ENCODE peak calls at places on chromosomes 11 and 22, in ten cellular contexts. B, Y, S, Z, M, W, V, R, A and L are unnamed samples. For H3K4me1 and H3K27me3, the result is how much of the 10 kb centered on the place peaks cover.

GRCh38 chr11:58058276-58059010 is 27.7 kb downstream of the OR6Q1 start:
- DNase-seq in R (no peak), Y (no peak), S (peak), W (no peak), A (peak), B (no peak), Z (no peak), M (peak), V (peak), L (no peak)

GRCh38 chr11:26621147-26621546 is 49.1 kb upstream of the MUC15 start:
- DNase-seq in S (no peak), W (peak), V (no peak), R (no peak), Z (peak), A (no peak), M (no peak), B (peak), Y (no peak), L (no peak)

GRCh38 chr11:105211806-105212531 is 72.4 kb upstream of the CARD18 start:
- DNase-seq in V (no peak), S (no peak), W (peak), Y (no peak), A (no peak), R (no peak), M (no peak), Z (peak), B (peak), L (no peak)

GRCh38 chr11:57482782-57483569 is 22.6 kb downstream of the RTN4RL2 start:
- DNase-seq in A (no peak), V (peak), W (no peak), Y (no peak), S (no peak), B (peak), M (peak), Z (peak), R (no peak), L (no peak)

GRCh38 chr22:49332691-49333090 is 495.0 kb downstream of the BRD1 start:
- DNase-seq in V (peak), R (no peak), B (no peak), Z (no peak), M (peak), Y (no peak), W (no peak), S (no peak), A (no peak), L (no peak)

GRCh38 chr11:79461144-79461543 is 20.3 kb upstream of the TENM4 start:
- DNase-seq in M (no peak), A (no peak), Z (peak), S (no peak), R (no peak), Y (no peak), B (peak), V (peak), W (peak), L (no peak)

GRCh38 chr11:98601181-98601773 is 419.5 kb upstream of the CNTN5 start:
- DNase-seq in B (no peak), R (peak), V (no peak), M (no peak), Y (no peak), S (no peak), W (no peak), Z (no peak), A (no peak), L (no peak)

GRCh38 chr11:68714047-68714856 is 29.9 kb downstream of the GAL start:
- DNase-seq in V (no peak), B (no peak), R (no peak), W (no peak), Z (no peak), Y (no peak), M (no peak), S (no peak), A (no peak), L (no peak)

GRCh38 chr11:16809901-16810668 is 71.6 kb downstream of the C11orf58 start:
- DNase-seq in B (peak), W (peak), V (no peak), S (peak), Y (peak), A (peak), Z (peak), R (peak), M (no peak), L (no peak)

GRCh38 chr11:76327756-76328388 is 53.1 kb downstream of the THAP12 start:
- DNase-seq in S (no peak), B (no peak), Y (no peak), Z (no peak), V (no peak), A (peak), W (no peak), R (no peak), M (no peak), L (no peak)

GRCh38 chr11:123286255-123286654 is 91.2 kb upstream of the CLMP start:
- DNase-seq in Y (no peak), A (no peak), S (no peak), Z (no peak), B (no peak), M (no peak), V (no peak), W (no peak), R (no peak), L (no peak)

GRCh38 chr11:91660036-91660435 is 564.6 kb upstream of the FAT3 start:
- DNase-seq in R (no peak), A (no peak), B (no peak), Z (no peak), W (no peak), V (no peak), Y (no peak), S (no peak), M (no peak), L (no peak)

GRCh38 chr11:9005087-9005486 is 1.3 kb upstream of the NRIP3 start:
- DNase-seq in S (no peak), B (no peak), Z (no peak), M (no peak), W (no peak), V (no peak), R (no peak), A (no peak), Y (no peak), L (no peak)

GRCh38 chr22:40345271-40345670 is 1.0 kb upstream of the ADSL start:
- DNase-seq in A (no peak), Z (peak), W (peak), V (no peak), B (peak), Y (no peak), M (no peak), R (no peak), S (no peak), L (no peak)

GRCh38 chr11:76096552-76096951 is 109.8 kb downstream of the WNT11 start:
- DNase-seq in V (no peak), W (no peak), M (no peak), B (no peak), Z (no peak), S (no peak), A (no peak), R (no peak), Y (no peak), L (no peak)

GRCh38 chr22:21041937-21042336 is 3.8 kb upstream of the LRRC74B start:
- DNase-seq in M (no peak), B (no peak), Y (no peak), W (peak), R (no peak), V (no peak), S (no peak), Z (peak), A (no peak), L (no peak)

GRCh38 chr11:103035656-103036434 is 56.1 kb downstream of the DCUN1D5 start:
- DNase-seq in W (peak), B (peak), A (no peak), R (no peak), S (no peak), V (peak), M (no peak), Z (peak), Y (peak), L (no peak)

GRCh38 chr22:38086942-38087341 is 3.0 kb upstream of the SLC16A8 start:
- DNase-seq in M (no peak), Z (no peak), A (no peak), W (no peak), V (no peak), Y (no peak), B (no peak), S (no peak), R (no peak), L (no peak)

GRCh38 chr11:86192858-86193257 is 51.7 kb upstream of the EED start:
- DNase-seq in Z (no peak), R (no peak), S (no peak), M (no peak), W (no peak), B (no peak), V (no peak), A (no peak), Y (no peak), L (no peak)

GRCh38 chr11:25961539-25961938 is 370.4 kb upstream of the ANO3 start:
- DNase-seq in R (no peak), M (no peak), Z (no peak), W (no peak), B (no peak), Y (no peak), V (no peak), A (no peak), S (no peak), L (no peak)

GRCh38 chr11:121459413-121460041 is 6.8 kb upstream of the SORL1-AS1 start:
- DNase-seq in V (no peak), A (no peak), Z (no peak), R (no peak), B (no peak), W (no peak), S (no peak), Y (no peak), M (no peak), L (no peak)

GRCh38 chr11:72239296-72239848 is 4.6 kb downstream of the PHOX2A start:
- DNase-seq in Z (peak), Y (no peak), M (no peak), S (peak), V (peak), W (peak), A (peak), R (peak), B (peak), L (peak)

GRCh38 chr22:50171319-50171964 is 911 bp downstream of the PANX2 start:
- DNase-seq in R (no peak), V (no peak), Z (no peak), B (peak), Y (no peak), S (peak), M (no peak), A (peak), W (no peak), L (no peak)

GRCh38 chr22:30574095-30574981 is at the start of gene GAL3ST1:
- DNase-seq in R (no peak), S (peak), M (peak), B (no peak), W (no peak), Z (no peak), A (no peak), Y (no peak), V (peak), L (no peak)

GRCh38 chr22:48434156-48434867 is 1393.4 kb downstream of the BRD1 start:
- DNase-seq in Y (no peak), S (no peak), V (no peak), B (no peak), Z (no peak), M (no peak), A (no peak), W (no peak), R (peak), L (no peak)

GRCh38 chr11:129326921-129327320 is 48.7 kb upstream of the BARX2 start:
- DNase-seq in R (no peak), S (no peak), Z (no peak), Y (no peak), B (no peak), V (no peak), W (no peak), A (no peak), M (no peak), L (no peak)

GRCh38 chr11:124879229-124879998 is 14.2 kb downstream of the ROBO3 start:
- DNase-seq in W (no peak), R (peak), V (no peak), M (no peak), Z (no peak), S (no peak), A (no peak), B (no peak), Y (no peak), L (no peak)

GRCh38 chr22:41915035-41915782 is at the start of gene SHISA8:
- DNase-seq in Z (peak), W (peak), V (peak), S (peak), R (no peak), A (peak), B (peak), Y (no peak), M (peak), L (peak)

GRCh38 chr11:68116126-68116525 is 5.1 kb downstream of the CHKA start:
- DNase-seq in M (no peak), Z (no peak), R (peak), V (no peak), S (no peak), B (no peak), A (no peak), W (no peak), Y (no peak), L (no peak)

GRCh38 chr11:106670069-106670468 is 348.2 kb downstream of the GUCY1A2 start:
- DNase-seq in V (no peak), M (no peak), S (no peak), R (no peak), W (peak), B (no peak), A (no peak), Y (no peak), Z (peak), L (no peak)

GRCh38 chr11:69443138-69443967 is 38.1 kb upstream of the LINC01488 start:
- DNase-seq in Y (peak), R (peak), V (peak), Z (peak), A (peak), S (peak), M (peak), B (peak), W (peak), L (peak)

GRCh38 chr11:64250406-64250874 is 890 bp upstream of the PLCB3 start:
- DNase-seq in A (no peak), V (no peak), W (no peak), R (no peak), S (no peak), M (no peak), B (no peak), Y (no peak), Z (no peak), L (no peak)

GRCh38 chr11:95922536-95923440 is 1.1 kb downstream of the MTMR2 start:
- DNase-seq in A (no peak), B (peak), V (no peak), Z (no peak), S (no peak), Y (no peak), R (no peak), M (no peak), W (no peak), L (no peak)

GRCh38 chr11:105393326-105393725 is 216.5 kb upstream of the GRIA4 start:
- DNase-seq in R (no peak), B (no peak), A (no peak), Y (no peak), S (no peak), W (no peak), V (no peak), Z (no peak), M (no peak), L (no peak)

GRCh38 chr11:36376888-36377758 is 81.0 kb downstream of the PRR5L start:
- DNase-seq in V (peak), Z (peak), W (peak), M (peak), B (peak), S (no peak), A (peak), Y (no peak), R (peak), L (peak)

GRCh38 chr11:62392944-62393628 is 25.7 kb upstream of the SCGB1A1 start:
- DNase-seq in Z (no peak), A (no peak), W (no peak), V (no peak), M (no peak), Y (peak), S (no peak), B (no peak), R (no peak), L (no peak)

GRCh38 chr22:38034278-38034882 is 22.8 kb upstream of the PICK1 start:
- DNase-seq in Y (peak), B (peak), M (peak), W (peak), V (peak), S (peak), R (peak), A (peak), Z (peak), L (peak)

GRCh38 chr22:22891139-22891621 is 3.6 kb downstream of the IGLL5 start:
- DNase-seq in A (no peak), W (no peak), Y (no peak), V (no peak), Z (no peak), B (no peak), M (no peak), R (no peak), S (no peak), L (no peak)

GRCh38 chr22:22887621-22888503 is at the start of gene IGLL5:
- DNase-seq in B (no peak), Z (no peak), V (peak), M (no peak), W (no peak), S (no peak), Y (no peak), R (no peak), A (no peak), L (no peak)

GRCh38 chr22:22886546-22886945 is 1.1 kb upstream of the IGLL5 start:
- DNase-seq in M (no peak), W (no peak), B (no peak), V (peak), Y (no peak), Z (no peak), R (no peak), A (no peak), S (no peak), L (no peak)

GRCh38 chr22:22890085-22890484 is 2.5 kb downstream of the IGLL5 start:
- DNase-seq in R (no peak), B (no peak), A (no peak), W (no peak), M (no peak), S (no peak), Y (no peak), V (no peak), Z (no peak), L (no peak)

DNA sequence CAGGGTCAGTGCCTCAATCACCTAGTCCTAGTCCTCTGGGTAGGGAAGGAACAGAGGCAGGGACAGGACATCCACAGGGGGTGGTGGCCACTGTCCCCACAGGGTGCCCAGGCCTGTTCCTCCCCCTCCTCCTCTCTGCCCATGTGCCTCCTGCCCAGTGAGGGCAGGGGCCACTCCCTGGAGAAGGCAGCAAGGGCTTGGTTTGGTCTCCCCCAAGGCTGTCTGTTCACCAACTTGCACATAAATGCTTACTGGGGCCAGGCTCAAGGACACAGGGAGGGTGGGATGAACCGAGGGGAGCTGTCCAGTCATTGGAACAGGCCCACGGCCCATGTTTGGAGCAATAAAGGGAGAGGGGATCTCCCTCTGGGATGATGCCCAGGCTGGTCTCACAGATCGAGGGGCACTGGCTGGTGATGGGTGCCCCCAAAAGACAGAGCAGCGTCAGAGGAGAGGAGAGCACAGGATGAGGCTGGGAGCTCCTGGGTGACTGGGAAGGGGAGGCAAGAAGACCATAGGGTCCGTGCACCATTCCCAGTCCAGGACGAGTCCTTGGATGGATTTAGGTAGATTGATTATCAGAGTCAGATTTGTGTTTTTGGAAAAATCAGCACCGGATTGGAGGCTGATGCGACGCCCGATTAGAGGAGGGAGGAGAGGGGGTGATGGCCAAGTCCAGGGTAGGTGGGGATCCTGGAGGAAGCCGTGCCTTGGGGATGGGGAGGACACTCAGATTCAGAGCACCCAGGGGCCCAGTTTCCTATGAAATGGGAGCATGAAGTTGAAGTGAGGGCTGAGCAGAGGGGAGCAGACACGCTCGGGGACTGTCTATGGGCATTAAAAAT is 1.1 kb downstream of the IGLL5 start:
- DNase-seq in B (no peak), V (peak), Y (no peak), W (no peak), R (no peak), Z (no peak), A (no peak), M (no peak), S (no peak), L (no peak)
- H3K4me3 ChIP-seq in B (no peak), V (no peak), Y (no peak), W (no peak), R (no peak), Z (no peak), A (no peak), M (no peak), S (no peak), L (no peak)

GRCh38 chr11:117488996-117489952 is 161.6 kb downstream of the CEP164 start:
- DNase-seq in V (no peak), Y (no peak), B (no peak), S (no peak), M (no peak), Z (no peak), R (no peak), A (peak), W (no peak), L (no peak)
- H3K4me1 ChIP-seq in V (under half), Y (under half), B (under half), S (under half), M (under half), Z (under half), R (under half), A (under half), W (under half), L (under half)

GRCh38 chr11:33885338-33886005 is 6.4 kb downstream of the LMO2 start:
- DNase-seq in B (no peak), W (no peak), S (no peak), Z (no peak), Y (no peak), M (no peak), R (no peak), V (no peak), A (no peak), L (no peak)
- H3K27me3 ChIP-seq in B (under half), W (under half), S (under half), Z (under half), Y (under half), M (under half), R (under half), V (under half), A (under half), L (under half)

GRCh38 chr11:287821-288327 is 1.1 kb upstream of the PGGHG start:
- DNase-seq in B (no peak), S (no peak), R (peak), Y (no peak), V (no peak), Z (no peak), W (no peak), A (peak), M (no peak), L (peak)
- H3K4me3 ChIP-seq in B (peak), S (peak), R (peak), Y (peak), V (peak), Z (peak), W (peak), A (peak), M (peak), L (peak)

GRCh38 chr11:7858001-7858400 is 61.3 kb upstream of the OR5P2 start:
- DNase-seq in M (no peak), B (no peak), Z (no peak), W (no peak), S (no peak), Y (peak), A (no peak), R (no peak), V (no peak), L (no peak)
- H3K4me1 ChIP-seq in M (under half), B (under half), Z (under half), W (under half), S (under half), Y (under half), A (under half), R (under half), V (under half), L (under half)

GRCh38 chr11:70501026-70501901 is 102.9 kb downstream of the CTTN start:
- DNase-seq in W (no peak), R (peak), M (no peak), V (no peak), Z (no peak), S (no peak), A (peak), Y (no peak), B (no peak), L (no peak)

GRCh38 chr11:70500076-70500847 is 101.9 kb downstream of the CTTN start:
- DNase-seq in Y (no peak), V (peak), A (no peak), S (no peak), R (peak), W (no peak), M (no peak), B (no peak), Z (no peak), L (no peak)

GRCh38 chr11:70502677-70503076 is 104.3 kb downstream of the CTTN start:
- DNase-seq in V (no peak), Y (no peak), R (peak), Z (no peak), A (no peak), S (no peak), B (no peak), M (no peak), W (no peak), L (no peak)

GRCh38 chr11:70503201-70503877 is 105.0 kb downstream of the CTTN start:
- DNase-seq in S (no peak), V (no peak), W (no peak), B (no peak), R (peak), Y (no peak), A (no peak), Z (no peak), M (no peak), L (no peak)

DNA sequence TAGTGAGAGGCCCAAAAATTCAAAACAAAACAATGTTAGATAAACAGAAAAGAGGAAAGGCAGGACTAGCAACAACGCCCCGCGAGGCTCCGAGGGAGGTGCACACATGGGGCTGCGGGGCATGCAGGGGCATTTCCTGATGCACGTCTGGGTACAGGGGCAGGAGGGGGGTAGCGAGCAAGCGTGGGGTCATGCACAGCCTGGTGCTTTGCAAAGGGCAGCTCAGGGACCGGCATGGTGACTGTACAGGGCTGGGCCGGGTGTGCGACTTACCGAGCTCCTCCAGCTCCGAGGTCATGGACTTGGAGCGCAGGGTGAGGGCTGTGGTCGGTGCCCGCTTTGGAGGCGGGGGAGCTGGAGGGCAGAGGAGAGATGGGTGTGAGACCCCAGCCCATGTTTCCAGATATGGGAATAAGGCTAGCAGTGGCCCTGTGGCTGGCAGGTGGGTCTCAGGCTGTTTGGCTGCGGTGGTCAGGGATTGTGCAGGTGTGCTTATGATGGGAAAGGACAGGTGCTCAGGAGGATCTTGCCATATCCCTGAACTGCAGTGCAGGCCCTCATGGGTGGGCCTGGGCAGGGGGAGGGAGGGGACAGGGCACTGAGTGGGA is 103.7 kb downstream of the CTTN start:
- DNase-seq in S (no peak), B (no peak), V (no peak), A (no peak), M (no peak), Y (no peak), R (peak), Z (no peak), W (no peak), L (no peak)
- H3K27me3 ChIP-seq in S (under half), B (under half), V (under half), A (under half), M (under half), Y (under half), R (under half), Z (under half), W (under half), L (under half)